ENCODE peak calls at places on chromosomes 7 and 10, in four cellular contexts. A is PC-3, X is heart right ventricle, D is transverse colon. T is an unnamed sample. For H3K4me1, the result is how much of the 10 kb centered on the place peaks cover.

GRCh38 chr10:124162136-124162535 is 68.7 kb upstream of the CHST15 start:
- DNase-seq in A (no peak), X (no peak), D (no peak), T (no peak)

GRCh38 chr7:93171606-93172226 is 23.5 kb upstream of the SAMD9L start:
- DNase-seq in A (no peak), X (no peak), D (no peak), T (no peak)

GRCh38 chr7:77714195-77714594 is 17.9 kb downstream of the RSBN1L start:
- DNase-seq in A (no peak), X (no peak), D (no peak), T (no peak)

GRCh38 chr10:71835671-71836593 is 15.1 kb downstream of the PSAP start:
- DNase-seq in A (no peak), X (peak), D (peak), T (peak)

GRCh38 chr10:129123428-129123827 is 343.6 kb upstream of the MGMT start:
- DNase-seq in A (no peak), X (no peak), D (no peak), T (no peak)

GRCh38 chr10:122786269-122786668 is 59.4 kb downstream of the CUZD1 start:
- DNase-seq in A (peak), X (no peak), D (no peak), T (no peak)

GRCh38 chr10:77791506-77791905 is 135.0 kb downstream of the DLG5 start:
- DNase-seq in A (no peak), X (no peak), D (no peak), T (no peak)

GRCh38 chr10:114403545-114404161 is 649 bp downstream of the AFAP1L2 start:
- DNase-seq in A (no peak), X (no peak), D (peak), T (no peak)

GRCh38 chr10:78492424-78492823 is 458.8 kb downstream of the RPS24 start:
- DNase-seq in A (no peak), X (no peak), D (no peak), T (no peak)

GRCh38 chr7:42566981-42567510 is 330.0 kb upstream of the GLI3 start:
- DNase-seq in A (peak), X (no peak), D (no peak), T (no peak)

GRCh38 chr10:114261116-114261515 is 22.1 kb downstream of the VWA2 start:
- DNase-seq in A (no peak), X (no peak), D (no peak), T (no peak)

GRCh38 chr10:16748749-16749148 is 68.5 kb downstream of the RSU1 start:
- DNase-seq in A (no peak), X (no peak), D (no peak), T (no peak)

GRCh38 chr7:25951414-25952276 is 200.4 kb upstream of the NFE2L3 start:
- DNase-seq in A (no peak), X (no peak), D (no peak), T (no peak)

GRCh38 chr10:79391231-79392019 is 44.2 kb downstream of the PPIF start:
- DNase-seq in A (no peak), X (peak), D (peak), T (peak)

GRCh38 chr7:15783971-15784693 is 97.6 kb upstream of the MEOX2 start:
- DNase-seq in A (no peak), X (no peak), D (no peak), T (no peak)

GRCh38 chr7:68439897-68440296 is 1158.4 kb upstream of the AUTS2 start:
- DNase-seq in A (no peak), X (no peak), D (no peak), T (no peak)

GRCh38 chr10:596725-597345 is 92.6 kb downstream of the DIP2C start:
- DNase-seq in A (no peak), X (no peak), D (no peak), T (no peak)
- H3K4me1 ChIP-seq in A (under half), X (under half), D (under half), T (under half)

GRCh38 chr7:153385502-153385901 is 626.0 kb downstream of the ACTR3B start:
- DNase-seq in A (no peak), X (no peak), D (no peak), T (no peak)

GRCh38 chr7:153388611-153389010 is 629.1 kb downstream of the ACTR3B start:
- DNase-seq in A (no peak), X (no peak), D (no peak), T (no peak)

GRCh38 chr7:153389261-153389660 is 629.7 kb downstream of the ACTR3B start:
- DNase-seq in A (no peak), X (no peak), D (no peak), T (no peak)

GRCh38 chr7:153382591-153383225 is 623.2 kb downstream of the ACTR3B start:
- DNase-seq in A (no peak), X (no peak), D (no peak), T (no peak)

DNA sequence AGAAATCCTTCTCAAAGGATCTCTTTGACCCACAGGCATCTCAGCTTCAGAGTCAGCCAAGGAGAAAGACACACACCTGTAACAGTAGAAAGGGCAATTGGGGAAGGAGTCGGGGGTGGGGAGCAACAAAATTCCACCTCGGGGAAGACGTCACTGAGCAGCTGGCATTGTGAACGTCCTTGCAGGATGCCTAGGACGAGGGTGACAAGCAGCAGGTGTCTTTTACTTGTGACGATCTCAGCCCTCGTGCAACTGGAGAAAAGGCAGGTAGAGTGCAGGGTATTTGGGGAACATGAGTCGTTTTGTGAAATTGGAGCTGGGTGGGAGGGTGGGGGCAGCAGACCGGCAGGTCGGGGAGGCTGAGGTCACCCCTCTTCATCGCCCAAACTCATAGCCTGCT is 627.0 kb downstream of the ACTR3B start:
- DNase-seq in A (no peak), X (no peak), D (no peak), T (no peak)
- H3K4me1 ChIP-seq in A (under half), X (under half), D (under half), T (under half)

GRCh38 chr7:17774248-17774647 is 166.0 kb downstream of the SNX13 start:
- DNase-seq in A (peak), X (peak), D (no peak), T (no peak)

GRCh38 chr7:17773289-17773626 is 167.0 kb downstream of the SNX13 start:
- DNase-seq in A (peak), X (no peak), D (peak), T (no peak)

GRCh38 chr7:17771901-17772408 is 168.3 kb downstream of the SNX13 start:
- DNase-seq in A (no peak), X (no peak), D (no peak), T (no peak)

GRCh38 chr7:17772581-17773288 is 167.6 kb downstream of the SNX13 start:
- DNase-seq in A (no peak), X (no peak), D (no peak), T (no peak)

DNA sequence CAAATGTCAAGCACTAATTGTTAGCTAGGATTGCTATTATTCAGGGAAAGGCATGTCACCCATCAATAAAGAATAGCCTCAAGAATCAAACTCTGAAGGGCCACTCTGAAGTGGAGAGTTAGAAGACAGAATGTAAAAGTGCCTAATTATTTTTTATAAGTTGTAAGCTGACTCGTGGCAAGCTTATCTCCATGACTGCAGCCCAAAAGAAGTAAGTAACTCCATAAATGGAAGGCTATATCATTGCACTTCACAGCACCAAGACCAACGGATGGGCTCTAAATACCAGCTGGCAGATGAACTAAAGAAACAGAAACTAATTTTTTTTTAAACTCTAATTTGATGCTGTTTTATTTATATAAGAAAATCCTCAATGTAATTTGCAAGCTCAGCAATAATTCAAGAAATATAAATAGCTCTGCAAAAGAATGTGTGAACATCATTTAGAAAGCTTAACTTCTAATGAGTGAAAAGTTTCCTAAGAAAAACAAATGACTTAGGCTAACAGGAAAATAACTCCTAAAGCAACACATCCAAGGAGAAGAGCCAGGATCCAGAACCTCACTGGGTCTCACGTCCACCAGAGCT is 165.5 kb downstream of the SNX13 start:
- DNase-seq in A (no peak), X (no peak), D (no peak), T (no peak)
- H3K4me1 ChIP-seq in A (under half), X (under half), D (under half), T (under half)

GRCh38 chr7:5685192-5685591 is 96.3 kb downstream of the RNF216 start:
- DNase-seq in A (no peak), X (no peak), D (no peak), T (no peak)
- H3K4me1 ChIP-seq in A (under half), X (under half), D (under half), T (under half)

GRCh38 chr7:5709347-5709950 is 72.0 kb downstream of the RNF216 start:
- DNase-seq in A (no peak), X (no peak), D (no peak), T (no peak)
- H3K4me1 ChIP-seq in A (under half), X (under half), D (under half), T (under half)

DNA sequence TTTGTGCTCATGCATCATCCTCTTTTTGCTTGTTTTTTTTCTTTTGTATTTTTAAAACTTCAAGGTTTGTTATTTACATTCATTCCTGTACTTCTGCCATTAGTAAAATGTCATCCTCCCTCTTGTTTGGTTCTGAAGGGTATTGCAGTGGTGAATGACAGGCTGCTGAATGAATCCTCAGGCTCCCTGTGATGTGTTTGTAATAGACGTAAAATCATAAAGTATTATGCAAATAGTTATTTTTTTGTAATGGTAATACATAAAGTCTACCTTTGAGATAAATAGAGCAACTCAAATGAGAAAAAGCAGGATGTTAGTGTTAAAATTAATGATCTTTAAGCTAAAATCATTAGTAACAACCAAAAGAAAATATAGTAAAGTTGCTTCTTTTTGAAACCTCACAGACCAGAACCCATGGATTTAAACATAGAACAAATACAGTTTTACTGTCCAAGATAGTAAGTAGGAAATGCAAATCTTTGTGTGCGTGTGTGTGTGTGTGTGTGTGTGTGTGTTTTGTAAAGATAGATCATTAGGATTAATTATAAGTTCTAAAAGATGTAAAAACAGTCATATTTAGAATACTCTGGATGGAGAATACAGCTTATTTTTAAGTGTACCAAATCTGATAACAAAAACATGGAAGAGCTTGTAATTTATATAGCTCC is 4.5 kb downstream of the GLCCI1 start:
- DNase-seq in A (no peak), X (no peak), D (no peak), T (no peak)
- H3K4me1 ChIP-seq in A (under half), X (under half), D (under half), T (under half)

GRCh38 chr7:47505317-47506007 is 76.4 kb downstream of the TNS3 start:
- DNase-seq in A (no peak), X (no peak), D (no peak), T (no peak)

GRCh38 chr7:47502240-47502877 is 79.6 kb downstream of the TNS3 start:
- DNase-seq in A (no peak), X (no peak), D (peak), T (no peak)

GRCh38 chr7:47504546-47505316 is 77.2 kb downstream of the TNS3 start:
- DNase-seq in A (no peak), X (no peak), D (no peak), T (no peak)

GRCh38 chr7:47501406-47501805 is 80.5 kb downstream of the TNS3 start:
- DNase-seq in A (no peak), X (no peak), D (no peak), T (no peak)

GRCh38 chr7:47503283-47503682 is 78.6 kb downstream of the TNS3 start:
- DNase-seq in A (no peak), X (no peak), D (no peak), T (no peak)
- H3K4me1 ChIP-seq in A (under half), X (under half), D (under half), T (under half)

GRCh38 chr7:123718773-123719480 is 29.9 kb downstream of the WASL start:
- DNase-seq in A (no peak), X (no peak), D (no peak), T (no peak)

GRCh38 chr7:123717689-123718088 is 31.1 kb downstream of the WASL start:
- DNase-seq in A (no peak), X (no peak), D (no peak), T (no peak)

GRCh38 chr7:123715793-123716192 is 33.0 kb downstream of the WASL start:
- DNase-seq in A (no peak), X (no peak), D (no peak), T (no peak)

GRCh38 chr7:123716877-123717276 is 31.9 kb downstream of the WASL start:
- DNase-seq in A (no peak), X (no peak), D (no peak), T (no peak)

DNA sequence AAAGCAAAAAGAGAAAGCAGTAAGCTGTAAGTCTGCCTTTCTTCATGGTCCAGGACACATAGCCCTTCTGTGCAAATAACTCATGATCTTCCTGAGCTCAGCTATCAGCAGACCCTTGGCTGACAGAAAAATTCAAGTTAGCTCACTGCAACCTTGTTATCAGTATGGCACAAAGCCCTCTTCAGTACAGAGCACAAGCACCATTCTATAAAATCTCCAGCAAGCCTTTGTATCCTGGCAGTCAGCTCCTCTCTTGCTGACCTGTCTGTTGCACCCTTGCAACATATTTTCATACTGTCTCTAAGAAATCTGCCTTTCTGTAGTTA is 29.4 kb downstream of the WASL start:
- DNase-seq in A (no peak), X (no peak), D (no peak), T (no peak)
- H3K4me1 ChIP-seq in A (under half), X (under half), D (under half), T (half or more)

GRCh38 chr10:113021268-113022028 is 71.4 kb downstream of the TCF7L2 start:
- DNase-seq in A (no peak), X (no peak), D (no peak), T (peak)

GRCh38 chr10:113019692-113020424 is 69.8 kb downstream of the TCF7L2 start:
- DNase-seq in A (no peak), X (no peak), D (no peak), T (no peak)

GRCh38 chr10:113020425-113020753 is 70.3 kb downstream of the TCF7L2 start:
- DNase-seq in A (no peak), X (no peak), D (no peak), T (no peak)

GRCh38 chr10:113022265-113022664 is 72.2 kb downstream of the TCF7L2 start:
- DNase-seq in A (no peak), X (no peak), D (no peak), T (no peak)

DNA sequence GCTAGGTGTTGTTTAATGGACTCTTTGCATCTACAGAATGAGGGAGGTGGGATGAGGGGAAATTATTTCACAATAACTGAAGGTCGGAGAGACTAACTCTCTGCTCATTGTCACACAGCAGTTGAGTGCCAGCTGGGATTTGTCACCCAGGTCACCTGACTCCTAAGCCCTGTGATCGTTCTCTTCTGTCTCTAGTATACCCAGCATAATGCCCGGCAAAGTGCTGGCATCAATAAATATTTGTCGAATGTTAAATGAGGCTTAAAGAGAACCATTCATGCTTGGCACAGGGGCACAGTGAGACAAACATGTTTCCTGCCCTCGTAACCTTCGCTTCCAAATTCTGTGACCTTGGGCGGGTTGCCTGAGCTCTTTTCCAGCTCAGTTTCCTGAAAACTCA is 70.8 kb downstream of the TCF7L2 start:
- DNase-seq in A (no peak), X (no peak), D (no peak), T (no peak)
- H3K4me1 ChIP-seq in A (under half), X (under half), D (under half), T (half or more)

DNA sequence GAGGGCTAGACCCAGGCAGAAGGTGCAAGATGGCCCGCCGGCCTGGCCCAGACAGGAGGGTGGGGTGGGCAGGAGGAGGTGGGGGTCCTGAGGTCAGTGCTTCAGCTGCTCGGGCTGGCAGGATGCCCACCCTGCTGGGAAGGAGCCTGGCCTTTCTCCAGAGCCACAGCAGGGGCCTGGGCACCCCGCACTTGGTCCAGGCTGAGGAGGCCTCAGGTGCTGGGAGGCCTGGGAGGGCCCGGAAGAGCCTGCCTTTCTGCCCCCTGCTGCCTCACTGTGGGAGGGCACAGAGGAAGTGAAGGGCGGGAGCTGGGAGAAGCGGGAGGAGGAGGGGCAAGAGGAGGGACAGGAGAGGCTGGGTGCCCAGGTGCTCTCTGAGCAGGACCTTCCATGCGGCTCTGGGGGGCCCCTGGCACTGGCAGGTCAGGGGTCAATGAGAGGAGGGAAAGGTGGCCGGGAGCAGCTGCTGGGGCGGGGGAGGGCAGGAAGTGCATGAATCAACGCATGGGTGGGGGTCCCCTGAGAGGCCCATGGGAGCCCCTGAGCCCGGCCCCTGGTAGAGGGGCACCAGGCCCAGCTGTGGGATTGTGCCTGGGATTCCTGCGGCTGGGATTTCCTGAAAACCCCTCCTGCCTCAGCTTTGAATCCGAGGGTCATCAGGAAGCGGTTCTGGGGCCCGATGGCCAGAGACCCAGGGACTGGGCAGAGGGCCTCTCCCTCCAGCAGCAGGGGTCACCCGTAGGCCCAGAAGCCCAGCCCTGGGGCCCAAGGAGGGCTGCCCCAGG is 49.9 kb downstream of the PWWP2B start:
- DNase-seq in A (peak), X (no peak), D (peak), T (peak)
- H3K4me1 ChIP-seq in A (under half), X (under half), D (under half), T (half or more)